ENCODE peak calls at places on chromosomes 13 and 19, in eight cellular contexts. One of them, this sample, is unnamed.

GRCh38 chr19:18883530-18884304 is 12.2 kb downstream of the CERS1 start:
- DNase-seq in stimulated activated CD4-positive, alpha-beta T cell treated with anti-CD3 and anti-CD28 coated beads, Interleukin-12 subunit alpha, Interleukin-12 subunit beta, amount 100 ng/mL, for 24 hours: no peak
- DNase-seq in epithelial cell of proximal tubule: no peak
- DNase-seq in prostate gland: no peak
- DNase-seq in caudate nucleus: no peak
- DNase-seq in K562: peak
- DNase-seq in hepatic stellate cell: no peak
- DNase-seq in fibroblast of the conjunctiva: no peak
- DNase-seq in this sample: no peak

GRCh38 chr13:26968431-26969335 is 202.9 kb downstream of the USP12 start:
- DNase-seq in stimulated activated CD4-positive, alpha-beta T cell treated with anti-CD3 and anti-CD28 coated beads, Interleukin-12 subunit alpha, Interleukin-12 subunit beta, amount 100 ng/mL, for 24 hours: no peak
- DNase-seq in epithelial cell of proximal tubule: no peak
- DNase-seq in prostate gland: no peak
- DNase-seq in caudate nucleus: no peak
- DNase-seq in K562: no peak
- DNase-seq in hepatic stellate cell: peak
- DNase-seq in fibroblast of the conjunctiva: no peak
- DNase-seq in this sample: no peak

GRCh38 chr13:111385182-111385857 is 64.9 kb downstream of the TEX29 start:
- DNase-seq in stimulated activated CD4-positive, alpha-beta T cell treated with anti-CD3 and anti-CD28 coated beads, Interleukin-12 subunit alpha, Interleukin-12 subunit beta, amount 100 ng/mL, for 24 hours: no peak
- DNase-seq in epithelial cell of proximal tubule: no peak
- DNase-seq in prostate gland: no peak
- DNase-seq in caudate nucleus: no peak
- DNase-seq in K562: no peak
- DNase-seq in hepatic stellate cell: no peak
- DNase-seq in fibroblast of the conjunctiva: no peak
- DNase-seq in this sample: no peak

GRCh38 chr13:106089251-106089940 is 446.1 kb downstream of the EFNB2 start:
- DNase-seq in stimulated activated CD4-positive, alpha-beta T cell treated with anti-CD3 and anti-CD28 coated beads, Interleukin-12 subunit alpha, Interleukin-12 subunit beta, amount 100 ng/mL, for 24 hours: no peak
- DNase-seq in epithelial cell of proximal tubule: no peak
- DNase-seq in prostate gland: no peak
- DNase-seq in caudate nucleus: no peak
- DNase-seq in K562: no peak
- DNase-seq in hepatic stellate cell: no peak
- DNase-seq in fibroblast of the conjunctiva: no peak
- DNase-seq in this sample: peak

GRCh38 chr13:31807090-31807541 is 67.8 kb downstream of the RXFP2 start:
- DNase-seq in stimulated activated CD4-positive, alpha-beta T cell treated with anti-CD3 and anti-CD28 coated beads, Interleukin-12 subunit alpha, Interleukin-12 subunit beta, amount 100 ng/mL, for 24 hours: no peak
- DNase-seq in epithelial cell of proximal tubule: no peak
- DNase-seq in prostate gland: no peak
- DNase-seq in caudate nucleus: no peak
- DNase-seq in K562: no peak
- DNase-seq in hepatic stellate cell: no peak
- DNase-seq in fibroblast of the conjunctiva: no peak
- DNase-seq in this sample: no peak

GRCh38 chr19:10780368-10780767 is 55.6 kb downstream of the TMED1 start:
- DNase-seq in stimulated activated CD4-positive, alpha-beta T cell treated with anti-CD3 and anti-CD28 coated beads, Interleukin-12 subunit alpha, Interleukin-12 subunit beta, amount 100 ng/mL, for 24 hours: no peak
- DNase-seq in epithelial cell of proximal tubule: no peak
- DNase-seq in prostate gland: no peak
- DNase-seq in caudate nucleus: no peak
- DNase-seq in K562: peak
- DNase-seq in hepatic stellate cell: peak
- DNase-seq in fibroblast of the conjunctiva: peak
- DNase-seq in this sample: peak

GRCh38 chr19:3818918-3819317 is 32.7 kb upstream of the MATK start:
- DNase-seq in stimulated activated CD4-positive, alpha-beta T cell treated with anti-CD3 and anti-CD28 coated beads, Interleukin-12 subunit alpha, Interleukin-12 subunit beta, amount 100 ng/mL, for 24 hours: no peak
- DNase-seq in epithelial cell of proximal tubule: no peak
- DNase-seq in prostate gland: no peak
- DNase-seq in caudate nucleus: no peak
- DNase-seq in K562: no peak
- DNase-seq in hepatic stellate cell: no peak
- DNase-seq in fibroblast of the conjunctiva: no peak
- DNase-seq in this sample: no peak

GRCh38 chr13:61414136-61414535 is 1.5 kb downstream of the PCDH20 start:
- DNase-seq in stimulated activated CD4-positive, alpha-beta T cell treated with anti-CD3 and anti-CD28 coated beads, Interleukin-12 subunit alpha, Interleukin-12 subunit beta, amount 100 ng/mL, for 24 hours: no peak
- DNase-seq in epithelial cell of proximal tubule: no peak
- DNase-seq in prostate gland: no peak
- DNase-seq in caudate nucleus: peak
- DNase-seq in K562: no peak
- DNase-seq in hepatic stellate cell: no peak
- DNase-seq in fibroblast of the conjunctiva: no peak
- DNase-seq in this sample: no peak

GRCh38 chr19:49855676-49856573 is 5.0 kb downstream of the PTOV1 start:
- DNase-seq in stimulated activated CD4-positive, alpha-beta T cell treated with anti-CD3 and anti-CD28 coated beads, Interleukin-12 subunit alpha, Interleukin-12 subunit beta, amount 100 ng/mL, for 24 hours: no peak
- DNase-seq in epithelial cell of proximal tubule: no peak
- DNase-seq in prostate gland: no peak
- DNase-seq in caudate nucleus: no peak
- DNase-seq in K562: no peak
- DNase-seq in hepatic stellate cell: no peak
- DNase-seq in fibroblast of the conjunctiva: no peak
- DNase-seq in this sample: no peak

GRCh38 chr19:41351339-41352245 is 2.1 kb downstream of the TGFB1 start:
- DNase-seq in stimulated activated CD4-positive, alpha-beta T cell treated with anti-CD3 and anti-CD28 coated beads, Interleukin-12 subunit alpha, Interleukin-12 subunit beta, amount 100 ng/mL, for 24 hours: peak
- DNase-seq in epithelial cell of proximal tubule: no peak
- DNase-seq in prostate gland: no peak
- DNase-seq in caudate nucleus: no peak
- DNase-seq in K562: peak
- DNase-seq in hepatic stellate cell: peak
- DNase-seq in fibroblast of the conjunctiva: no peak
- DNase-seq in this sample: peak

GRCh38 chr19:17855333-17856152 is 4.2 kb upstream of the RPL18A start:
- DNase-seq in stimulated activated CD4-positive, alpha-beta T cell treated with anti-CD3 and anti-CD28 coated beads, Interleukin-12 subunit alpha, Interleukin-12 subunit beta, amount 100 ng/mL, for 24 hours: peak
- DNase-seq in epithelial cell of proximal tubule: no peak
- DNase-seq in prostate gland: peak
- DNase-seq in caudate nucleus: peak
- DNase-seq in K562: peak
- DNase-seq in hepatic stellate cell: peak
- DNase-seq in fibroblast of the conjunctiva: peak
- DNase-seq in this sample: peak

GRCh38 chr13:72062566-72062965 is 195.6 kb upstream of the DACH1 start:
- DNase-seq in stimulated activated CD4-positive, alpha-beta T cell treated with anti-CD3 and anti-CD28 coated beads, Interleukin-12 subunit alpha, Interleukin-12 subunit beta, amount 100 ng/mL, for 24 hours: no peak
- DNase-seq in epithelial cell of proximal tubule: no peak
- DNase-seq in prostate gland: no peak
- DNase-seq in caudate nucleus: no peak
- DNase-seq in K562: no peak
- DNase-seq in hepatic stellate cell: no peak
- DNase-seq in fibroblast of the conjunctiva: no peak
- DNase-seq in this sample: no peak

GRCh38 chr19:57465680-57466381 is 8.9 kb upstream of the VN1R1 start:
- DNase-seq in stimulated activated CD4-positive, alpha-beta T cell treated with anti-CD3 and anti-CD28 coated beads, Interleukin-12 subunit alpha, Interleukin-12 subunit beta, amount 100 ng/mL, for 24 hours: no peak
- DNase-seq in epithelial cell of proximal tubule: no peak
- DNase-seq in prostate gland: no peak
- DNase-seq in caudate nucleus: no peak
- DNase-seq in K562: peak
- DNase-seq in hepatic stellate cell: no peak
- DNase-seq in fibroblast of the conjunctiva: no peak
- DNase-seq in this sample: no peak

GRCh38 chr19:10701955-10702307 is 692 bp downstream of the QTRT1 start:
- DNase-seq in stimulated activated CD4-positive, alpha-beta T cell treated with anti-CD3 and anti-CD28 coated beads, Interleukin-12 subunit alpha, Interleukin-12 subunit beta, amount 100 ng/mL, for 24 hours: no peak
- DNase-seq in epithelial cell of proximal tubule: no peak
- DNase-seq in prostate gland: no peak
- DNase-seq in caudate nucleus: no peak
- DNase-seq in K562: peak
- DNase-seq in hepatic stellate cell: peak
- DNase-seq in fibroblast of the conjunctiva: no peak
- DNase-seq in this sample: no peak

GRCh38 chr19:40234429-40235237 is 8.1 kb upstream of the CCNP start:
- DNase-seq in stimulated activated CD4-positive, alpha-beta T cell treated with anti-CD3 and anti-CD28 coated beads, Interleukin-12 subunit alpha, Interleukin-12 subunit beta, amount 100 ng/mL, for 24 hours: no peak
- DNase-seq in epithelial cell of proximal tubule: no peak
- DNase-seq in prostate gland: no peak
- DNase-seq in caudate nucleus: no peak
- DNase-seq in K562: no peak
- DNase-seq in hepatic stellate cell: no peak
- DNase-seq in fibroblast of the conjunctiva: no peak
- DNase-seq in this sample: no peak

This sample was measured in pons.